ENCODE peak calls at places on chromosomes 2 and 18, in six cellular contexts. T is tibial nerve; C is CD8-positive, alpha-beta T cell; M is heart right ventricle; D is IMR-90; Y is PC-3. J is an unnamed sample. For H3K36me3, the result is how much of the 10 kb centered on the place peaks cover.

GRCh38 chr2:239559417-239560261 is 158.8 kb upstream of the HDAC4 start:
- DNase-seq in T (no peak), C (no peak), M (no peak), D (no peak), Y (no peak), J (peak)

GRCh38 chr18:28606686-28607085 is 429.8 kb upstream of the CDH2 start:
- DNase-seq in T (no peak), C (no peak), M (no peak), D (peak), Y (no peak), J (no peak)

GRCh38 chr2:7940120-7940386 is 741.8 kb upstream of the ID2 start:
- DNase-seq in T (no peak), C (no peak), M (no peak), D (no peak), Y (no peak), J (no peak)

GRCh38 chr2:133854603-133855200 is 286.4 kb upstream of the NCKAP5 start:
- DNase-seq in T (no peak), C (no peak), M (no peak), D (no peak), Y (no peak), J (no peak)

GRCh38 chr2:84640386-84640785 is 124.1 kb downstream of the DNAH6 start:
- DNase-seq in T (no peak), C (no peak), M (no peak), D (no peak), Y (no peak), J (no peak)

GRCh38 chr18:59606193-59607175 is 90.7 kb downstream of the CCBE1 start:
- DNase-seq in T (no peak), C (no peak), M (no peak), D (peak), Y (no peak), J (no peak)

GRCh38 chr2:190837417-190837816 is 43.2 kb upstream of the GLS start:
- DNase-seq in T (no peak), C (no peak), M (no peak), D (peak), Y (peak), J (no peak)

GRCh38 chr2:130756041-130756720 is 841 bp downstream of the AMER3 start:
- DNase-seq in T (no peak), C (no peak), M (no peak), D (no peak), Y (peak), J (no peak)

GRCh38 chr18:76476665-76477561 is 18.1 kb downstream of the ZNF516 start:
- DNase-seq in T (no peak), C (no peak), M (no peak), D (peak), Y (peak), J (no peak)

GRCh38 chr18:79366177-79367094 is 29.3 kb upstream of the NFATC1 start:
- DNase-seq in T (no peak), C (no peak), M (no peak), D (peak), Y (no peak), J (no peak)

GRCh38 chr18:44729631-44730101 is 49.0 kb downstream of the SETBP1 start:
- DNase-seq in T (no peak), C (peak), M (no peak), D (peak), Y (no peak), J (no peak)

DNA sequence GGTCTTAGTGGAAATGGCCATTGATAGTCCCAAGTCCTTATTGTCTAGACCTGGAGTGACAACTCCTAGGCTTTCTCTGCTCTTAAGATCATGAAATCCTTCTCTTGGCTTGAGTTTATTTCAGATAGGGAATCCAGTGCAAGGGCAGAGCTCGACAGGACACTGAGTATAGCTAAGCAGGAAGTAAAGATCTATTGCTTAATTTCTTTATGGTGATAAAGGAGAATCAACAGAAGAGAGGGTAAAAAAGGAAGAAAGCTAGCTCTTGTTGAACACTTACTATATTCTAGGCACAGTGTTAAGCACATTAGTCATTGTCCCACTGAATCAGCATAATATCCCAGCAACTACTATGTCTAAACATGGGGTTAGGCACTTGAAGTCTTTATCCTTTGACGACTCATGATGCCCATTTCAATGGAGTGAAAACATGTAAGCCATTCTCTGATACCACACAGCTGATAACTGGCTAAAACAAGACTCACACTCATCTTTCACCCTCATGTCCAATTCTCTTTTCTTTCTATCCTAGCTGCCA is 74.1 kb upstream of the LRATD1 start:
- DNase-seq in T (no peak), C (no peak), M (no peak), D (no peak), Y (no peak), J (no peak)
- H3K36me3 ChIP-seq in T (under half), C (under half), M (under half), D (under half), Y (under half), J (under half)

GRCh38 chr2:181570833-181571661 is 85.9 kb downstream of the CERKL start:
- DNase-seq in T (no peak), C (no peak), M (no peak), D (peak), Y (no peak), J (no peak)
- TF ChIP-seq CTCF in T (no peak), C (no peak), M (no peak), D (peak), Y (peak), J (no peak)

DNA sequence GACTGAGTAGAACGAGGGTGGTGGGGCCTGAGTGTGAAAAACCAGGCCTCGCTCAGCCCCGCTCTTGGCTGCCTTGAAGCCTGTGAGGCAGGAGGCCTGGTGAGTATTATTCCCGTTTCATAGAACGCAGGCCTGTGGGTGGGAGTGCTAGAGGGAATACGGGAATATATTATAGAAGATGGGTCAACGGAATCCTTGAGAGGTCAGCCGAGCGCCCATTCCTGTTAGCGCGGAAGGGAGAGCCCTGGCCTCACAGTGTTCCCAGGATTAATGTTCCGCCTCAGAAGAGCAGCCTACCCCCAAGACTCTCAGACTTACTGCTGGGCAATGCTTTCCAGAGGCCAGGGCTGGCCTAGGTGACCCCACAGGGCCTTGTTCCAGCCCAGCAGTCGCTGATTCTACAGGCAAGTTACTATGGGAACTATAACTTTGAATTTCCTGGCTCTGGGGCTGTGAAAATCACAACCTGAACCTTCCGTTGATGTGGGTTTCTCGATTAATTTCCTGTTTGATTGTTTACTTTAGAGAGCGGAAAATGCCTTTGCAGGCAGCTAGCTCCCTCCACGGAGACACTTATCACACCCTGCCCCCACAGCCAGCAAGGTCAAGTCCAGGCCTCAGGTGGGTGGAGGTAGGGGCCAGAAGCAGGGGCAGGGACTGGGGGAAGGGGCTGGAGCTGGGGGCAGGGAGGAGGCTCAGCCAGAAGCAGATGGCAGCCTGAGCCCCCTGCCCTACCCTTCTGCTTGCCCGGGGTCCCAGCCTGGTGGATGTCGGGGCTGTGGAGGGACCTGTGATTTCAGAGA is 108.3 kb downstream of the SMAD7 start:
- DNase-seq in T (no peak), C (peak), M (peak), D (no peak), Y (no peak), J (no peak)
- H3K27ac ChIP-seq in T (no peak), C (peak), M (peak), D (no peak), Y (no peak), J (peak)

GRCh38 chr2:121386102-121386501 is 101.1 kb upstream of the TFCP2L1 start:
- DNase-seq in T (no peak), C (no peak), M (no peak), D (no peak), Y (peak), J (no peak)
- H3K36me3 ChIP-seq in T (under half), C (under half), M (half or more), D (under half), Y (under half), J (under half)

J was measured in tibial artery.